ENCODE peak calls at places on chromosomes 3 and 15, in four cellular contexts. F is Caco-2, U is fibroblast of the aortic adventitia, I is heart right ventricle. Q is an unnamed sample.

GRCh38 chr3:140682586-140682985 is 4.7 kb downstream of the TRIM42 start:
- DNase-seq in U (no peak), F (no peak), I (no peak), Q (no peak)

GRCh38 chr3:151301787-151302186 is 14.8 kb downstream of the GPR87 start:
- DNase-seq in U (peak), I (no peak), F (no peak), Q (peak)

GRCh38 chr3:48739617-48739954 is 22.6 kb upstream of the IP6K2 start:
- DNase-seq in F (no peak), I (no peak), U (no peak), Q (no peak)

GRCh38 chr3:107208100-107208499 is 169.1 kb upstream of the CCDC54 start:
- DNase-seq in U (peak), I (peak), F (no peak), Q (peak)

GRCh38 chr3:190193210-190193609 is 72.5 kb upstream of the P3H2 start:
- DNase-seq in F (no peak), I (no peak), U (no peak), Q (no peak)

GRCh38 chr3:63015614-63016016 is 140.4 kb upstream of the CADPS start:
- DNase-seq in I (no peak), U (no peak), F (peak), Q (no peak)

GRCh38 chr3:45499529-45499928 is 95.0 kb upstream of the LIMD1 start:
- DNase-seq in I (no peak), U (peak), F (no peak), Q (peak)

GRCh38 chr3:58206406-58207011 is 4.3 kb downstream of the DNASE1L3 start:
- DNase-seq in U (peak), F (no peak), I (no peak), Q (peak)

GRCh38 chr15:78951841-78952238 is 7.0 kb upstream of the CTSH start:
- DNase-seq in F (peak), I (no peak), U (peak), Q (peak)

GRCh38 chr3:46372492-46373359 is 2.0 kb downstream of the CCR5 start:
- DNase-seq in F (peak), I (no peak), U (peak), Q (peak)

GRCh38 chr3:8301977-8302589 is 199.5 kb upstream of the LMCD1 start:
- DNase-seq in U (peak), F (peak), I (peak), Q (peak)

GRCh38 chr15:91942676-91943417 is 89.3 kb downstream of the SLCO3A1 start:
- DNase-seq in U (peak), F (peak), I (peak), Q (peak)
- H3K4me3 ChIP-seq in U (peak), F (no peak), I (no peak), Q (no peak)

DNA sequence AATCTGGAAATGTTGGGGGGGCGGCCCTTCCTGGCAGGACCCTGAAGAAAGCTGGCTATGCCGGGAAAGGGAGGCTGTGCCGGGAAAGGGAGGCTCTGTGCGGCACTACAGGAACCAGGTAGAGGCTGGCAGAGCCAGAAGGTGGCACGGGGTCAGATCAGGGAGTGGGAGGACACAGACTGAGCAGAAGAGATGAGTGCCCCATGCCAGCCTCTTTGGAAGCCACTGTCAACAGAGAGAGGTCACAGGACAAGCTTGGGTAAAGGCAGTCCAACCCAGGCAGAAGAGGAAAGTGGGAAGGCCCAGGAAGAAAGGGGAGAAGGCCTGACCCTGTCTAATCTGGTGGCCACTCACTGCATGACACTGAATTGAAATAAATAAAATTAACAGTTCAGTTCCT is 1.5 kb downstream of the C15orf62 start:
- DNase-seq in U (no peak), F (no peak), I (no peak), Q (no peak)
- TF ChIP-seq CTCF in U (no peak), F (no peak), I (no peak), Q (no peak)

GRCh38 chr15:94083467-94083991 is 147.8 kb upstream of the MCTP2 start:
- DNase-seq in U (peak), I (no peak), F (no peak), Q (peak)
- H3K4me3 ChIP-seq in U (no peak), I (no peak), F (no peak), Q (no peak)

DNA sequence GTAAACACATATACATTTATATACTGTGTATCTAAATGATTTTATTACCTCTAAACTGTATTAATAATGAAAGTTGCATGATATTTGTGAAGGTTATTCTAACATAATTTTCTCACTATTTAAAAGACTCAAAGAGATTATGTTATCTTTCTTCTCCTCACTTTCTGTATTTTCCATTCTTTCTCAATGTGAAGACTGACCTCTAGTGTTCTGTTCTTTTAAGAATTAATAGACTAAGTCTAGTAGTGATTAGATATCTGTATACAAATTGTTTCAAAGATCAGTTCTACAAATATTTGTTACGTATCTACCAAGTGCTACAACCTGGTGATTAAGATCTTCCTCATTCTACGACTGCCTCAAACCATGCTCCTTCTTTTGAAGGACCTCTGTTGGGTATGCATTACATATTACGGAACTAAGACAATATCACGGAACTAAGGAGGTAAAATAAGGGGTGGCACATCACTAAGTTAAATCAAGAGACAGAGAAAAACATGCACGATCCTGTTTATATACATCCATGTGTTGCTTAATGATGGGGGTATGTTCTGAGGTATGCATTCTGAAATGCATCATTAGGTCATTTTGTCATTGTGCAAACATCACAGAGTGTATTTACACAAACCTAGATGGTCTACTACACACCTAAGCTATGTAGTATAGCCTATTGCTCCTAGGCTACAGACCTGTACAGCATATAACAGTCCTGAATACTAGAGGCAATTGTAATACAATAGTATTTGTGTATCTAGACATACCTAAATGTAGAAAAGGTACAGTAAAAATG is 161.5 kb upstream of the KBTBD8 start:
- DNase-seq in F (no peak), U (peak), I (no peak), Q (peak)
- TF ChIP-seq CTCF in F (peak), U (peak), I (no peak), Q (no peak)

Q was measured in epithelial cell of esophagus.